ENCODE peak calls at places on chromosome 13, in four cellular contexts. F is HepG2, B is H1, D is GM12878. A is an unnamed sample.

GRCh38 chr13:33110713-33111413 is 94.6 kb downstream of the KL start:
- DNase-seq in F (no peak), B (no peak), D (no peak), A (no peak)

GRCh38 chr13:34128661-34129060 is 310.7 kb downstream of the RFC3 start:
- DNase-seq in F (no peak), B (no peak), D (no peak), A (no peak)

GRCh38 chr13:110575322-110576069 is 14.0 kb upstream of the RAB20 start:
- DNase-seq in F (peak; percentile 20), B (no peak), D (peak; percentile 43), A (no peak)

GRCh38 chr13:41919741-41920487 is 41.0 kb downstream of the VWA8 start:
- DNase-seq in F (no peak), B (no peak), D (no peak), A (no peak)

GRCh38 chr13:58906329-58907007 is 1257.3 kb downstream of the DIAPH3 start:
- DNase-seq in F (no peak), B (no peak), D (no peak), A (no peak)

GRCh38 chr13:57680609-57681008 is 49.1 kb downstream of the PCDH17 start:
- DNase-seq in F (no peak), B (no peak), D (no peak), A (no peak)

GRCh38 chr13:26847281-26847680 is 86.7 kb upstream of the GPR12 start:
- DNase-seq in F (no peak), B (no peak), D (no peak), A (no peak)

GRCh38 chr13:21079761-21080730 is 18.7 kb upstream of the LATS2 start:
- DNase-seq in F (peak; percentile 19), B (no peak), D (no peak), A (no peak)

GRCh38 chr13:74045583-74045982 is 88.6 kb downstream of the KLF12 start:
- DNase-seq in F (no peak), B (no peak), D (no peak), A (no peak)

GRCh38 chr13:51453308-51453958 is 597 bp upstream of the INTS6 start:
- DNase-seq in F (peak; percentile 90), B (no peak), D (peak; percentile 42), A (peak; percentile 66)

GRCh38 chr13:106917024-106917491 is 349.1 kb upstream of the ARGLU1 start:
- DNase-seq in F (no peak), B (peak; percentile 58), D (no peak), A (no peak)

GRCh38 chr13:29688193-29688592 is 92.7 kb upstream of the SLC7A1 start:
- DNase-seq in F (no peak), B (no peak), D (no peak), A (no peak)

GRCh38 chr13:32538234-32538620 is 368 bp downstream of the N4BP2L2 start:
- DNase-seq in F (peak; percentile 76), B (peak; percentile 46), D (no peak), A (peak; percentile 27)

GRCh38 chr13:110629735-110630134 is 14.4 kb downstream of the NAXD start:
- DNase-seq in F (no peak), B (no peak), D (no peak), A (no peak)

GRCh38 chr13:30762643-30763042 is 27.3 kb downstream of the ALOX5AP start:
- DNase-seq in F (no peak), B (no peak), D (no peak), A (no peak)

GRCh38 chr13:30766957-30767603 is 31.7 kb downstream of the ALOX5AP start:
- DNase-seq in F (no peak), B (no peak), D (peak; percentile 59), A (no peak)

GRCh38 chr13:30763786-30764440 is 28.6 kb downstream of the ALOX5AP start:
- DNase-seq in F (no peak), B (no peak), D (no peak), A (no peak)

GRCh38 chr13:30766234-30766633 is 30.9 kb downstream of the ALOX5AP start:
- DNase-seq in F (no peak), B (no peak), D (no peak), A (no peak)
- TF ChIP-seq SUZ12 in F (no peak), B (no peak), D (no peak), A (no peak)

GRCh38 chr13:68748038-68748437 is 1359.6 kb upstream of the ATXN8OS start:
- DNase-seq in F (no peak), B (no peak), D (no peak), A (no peak)

GRCh38 chr13:68749801-68750200 is 1357.8 kb upstream of the ATXN8OS start:
- DNase-seq in F (no peak), B (no peak), D (no peak), A (no peak)

DNA sequence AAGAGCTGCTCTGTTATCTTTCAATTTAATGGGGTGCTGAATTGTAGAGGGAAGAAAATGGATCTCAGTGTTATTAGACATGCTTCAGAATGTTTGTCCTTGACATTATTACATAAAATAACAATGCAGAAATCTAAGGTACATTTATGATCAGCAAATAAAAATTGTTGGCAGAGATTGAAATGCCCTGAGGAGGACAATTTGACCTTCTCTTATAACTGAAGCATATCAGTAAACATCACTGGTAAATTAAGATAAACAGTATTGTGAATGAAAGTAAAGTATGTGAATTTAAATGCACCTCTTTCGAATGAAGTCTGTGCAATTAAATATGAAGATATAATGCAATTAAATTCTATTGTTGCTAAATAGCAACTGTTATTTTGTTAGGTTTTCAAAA is 1362.1 kb upstream of the ATXN8OS start:
- DNase-seq in F (no peak), B (no peak), D (no peak), A (no peak)
- TF ChIP-seq SUZ12 in F (no peak), B (no peak), D (no peak), A (no peak)

GRCh38 chr13:61156753-61157152 is 258.9 kb downstream of the PCDH20 start:
- DNase-seq in F (no peak), B (no peak), D (no peak), A (no peak)

GRCh38 chr13:61162636-61163035 is 253.0 kb downstream of the PCDH20 start:
- DNase-seq in F (no peak), B (no peak), D (no peak), A (no peak)

GRCh38 chr13:61162106-61162505 is 253.5 kb downstream of the PCDH20 start:
- DNase-seq in F (no peak), B (no peak), D (no peak), A (no peak)
- TF ChIP-seq SUZ12 in F (no peak), B (no peak), D (no peak), A (no peak)

GRCh38 chr13:104106705-104107393 is 1040.6 kb upstream of the SLC10A2 start:
- DNase-seq in F (no peak), B (peak; percentile 47), D (no peak), A (no peak)
- TF ChIP-seq SUZ12 in F (no peak), B (no peak), D (no peak), A (no peak)

GRCh38 chr13:114244637-114245036 is 9.9 kb downstream of the CDC16 start:
- DNase-seq in F (no peak), B (no peak), D (no peak), A (no peak)
- TF ChIP-seq SUZ12 in F (no peak), B (no peak), D (no peak), A (no peak)

DNA sequence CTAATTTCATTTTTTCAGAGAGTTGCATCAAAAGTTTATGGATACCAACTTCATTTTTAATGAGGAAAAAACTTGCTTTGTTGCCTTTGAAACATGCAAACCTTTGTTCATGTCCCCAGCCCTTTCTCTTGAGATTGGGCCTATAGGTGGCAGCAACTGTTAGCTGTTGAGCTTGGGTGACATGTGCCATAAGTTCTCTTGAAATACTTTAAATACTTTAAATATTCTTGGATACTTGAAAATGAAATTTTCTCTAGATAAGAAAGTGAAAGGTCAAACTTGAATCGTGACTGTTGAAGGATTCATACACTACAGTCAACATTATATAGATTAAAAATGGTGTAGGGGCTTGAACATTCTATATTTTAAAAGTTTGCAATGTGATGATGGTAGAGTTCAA is 294.9 kb downstream of the NDFIP2 start:
- DNase-seq in F (peak; percentile 38), B (no peak), D (no peak), A (peak; percentile 68)
- TF ChIP-seq SUZ12 in F (no peak), B (no peak), D (no peak), A (no peak)

GRCh38 chr13:53191091-53191490 is 162.5 kb downstream of the OLFM4 start:
- DNase-seq in F (no peak), B (no peak), D (no peak), A (no peak)
- TF ChIP-seq SUZ12 in F (no peak), B (no peak), D (no peak), A (no peak)

GRCh38 chr13:93066187-93066586 is 160.4 kb upstream of the GPC6 start:
- DNase-seq in F (no peak), B (no peak), D (no peak), A (no peak)
- TF ChIP-seq SUZ12 in F (no peak), B (no peak), D (no peak), A (no peak)

DNA sequence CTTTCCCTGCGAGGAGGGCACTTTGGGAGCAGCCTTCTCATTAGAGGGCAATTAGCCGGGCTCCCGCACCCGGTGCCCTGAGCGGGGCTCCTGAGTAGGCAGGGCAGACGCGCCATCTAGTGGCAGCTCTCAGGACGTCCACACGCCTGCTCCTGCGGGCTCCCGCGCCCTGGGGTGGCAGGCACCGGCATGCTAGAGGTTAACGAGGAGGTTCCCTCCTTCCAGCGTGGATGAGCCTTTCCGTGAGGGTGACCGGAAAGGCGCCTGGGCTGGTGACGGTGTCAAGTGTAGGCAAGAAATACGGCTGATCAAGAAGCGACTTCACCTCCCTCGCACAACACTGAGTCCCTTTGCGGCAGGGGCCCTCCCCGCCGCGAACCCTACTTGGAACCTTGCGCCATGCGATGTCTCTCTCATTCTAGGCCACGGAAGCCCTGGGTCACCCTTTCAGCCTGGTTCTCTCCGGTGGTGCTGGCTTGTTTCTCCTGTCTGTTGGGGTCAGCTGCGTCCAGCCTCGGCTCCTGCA is 67.7 kb downstream of the ALOX5AP start:
- DNase-seq in F (peak; percentile 39), B (peak; percentile 93), D (peak; percentile 32), A (peak; percentile 84)
- TF ChIP-seq SUZ12 in F (no peak), B (no peak), D (no peak), A (no peak)